ENCODE peak calls at places on chromosomes 2 and 18, in four cellular contexts. S, V, A and M are unnamed samples.

GRCh38 chr2:138985881-138986280 is 205.7 kb upstream of the NXPH2 start:
- DNase-seq in S (no peak), V (no peak), A (no peak), M (no peak)

GRCh38 chr2:45808294-45808693 is 156.8 kb downstream of the PRKCE start:
- DNase-seq in S (no peak), V (no peak), A (no peak), M (no peak)

GRCh38 chr2:43225093-43225787 is 1.2 kb downstream of the ZFP36L2 start:
- DNase-seq in S (peak), V (no peak), A (peak), M (peak)

GRCh38 chr2:54678719-54679118 is 44.7 kb upstream of the EML6 start:
- DNase-seq in S (no peak), V (no peak), A (no peak), M (no peak)

GRCh38 chr2:240991378-240992263 is 6.8 kb upstream of the SNED1 start:
- DNase-seq in S (peak), V (peak), A (peak), M (no peak)

GRCh38 chr2:198283149-198283548 is 478.8 kb downstream of the PLCL1 start:
- DNase-seq in S (no peak), V (no peak), A (no peak), M (no peak)

GRCh38 chr2:177283871-177284270 is 19.3 kb upstream of the NFE2L2 start:
- DNase-seq in S (no peak), V (no peak), A (no peak), M (no peak)

GRCh38 chr18:70245941-70246537 is 40.6 kb upstream of the RTTN start:
- DNase-seq in S (no peak), V (no peak), A (no peak), M (no peak)

GRCh38 chr2:66575625-66576371 is 140.9 kb downstream of the MEIS1 start:
- DNase-seq in S (no peak), V (no peak), A (no peak), M (no peak)

GRCh38 chr2:172613035-172613434 is 57.1 kb downstream of the PDK1 start:
- DNase-seq in S (no peak), V (no peak), A (no peak), M (no peak)

GRCh38 chr2:158144914-158145625 is 43.4 kb downstream of the UPP2 start:
- DNase-seq in S (no peak), V (no peak), A (no peak), M (no peak)

GRCh38 chr18:45730832-45731545 is 7.0 kb downstream of the SLC14A1 start:
- DNase-seq in S (no peak), V (no peak), A (peak), M (no peak)

GRCh38 chr2:24721470-24721869 is 71.7 kb downstream of the PTRHD1 start:
- DNase-seq in S (peak), V (peak), A (peak), M (no peak)

GRCh38 chr2:197378494-197378972 is 56.3 kb downstream of the SF3B1 start:
- DNase-seq in S (peak), V (no peak), A (peak), M (peak)

GRCh38 chr2:150618215-150618905 is 130.9 kb upstream of the RND3 start:
- DNase-seq in S (no peak), V (no peak), A (peak), M (no peak)

GRCh38 chr18:52422985-52423601 is 83.1 kb downstream of the DCC start:
- DNase-seq in S (no peak), V (no peak), A (peak), M (no peak)

GRCh38 chr2:164810843-164811242 is 30.8 kb downstream of the COBLL1 start:
- DNase-seq in S (no peak), V (no peak), A (no peak), M (peak)

GRCh38 chr2:149160701-149161217 is 122.3 kb downstream of the LYPD6B start:
- DNase-seq in S (no peak), V (no peak), A (no peak), M (no peak)

GRCh38 chr2:21676676-21677075 is 552.9 kb downstream of the TDRD15 start:
- DNase-seq in S (no peak), V (peak), A (peak), M (no peak)

GRCh38 chr2:237452846-237453245 is 34.2 kb upstream of the MLPH start:
- DNase-seq in S (no peak), V (no peak), A (peak), M (no peak)